ENCODE peak calls at places on chromosomes 2 and 18, in ten cellular contexts. B, E, Z, M, G, N, V, K, X and T are unnamed samples.

GRCh38 chr2:106020821-106021316 is 173.2 kb downstream of the UXS1 start:
- DNase-seq in B (no peak), E (no peak), Z (no peak), M (no peak), G (no peak), N (no peak), V (peak), K (no peak), X (no peak), T (no peak)

GRCh38 chr2:163664610-163665009 is 71.2 kb downstream of the FIGN start:
- DNase-seq in B (no peak), E (no peak), Z (peak), M (no peak), G (peak), N (peak), V (no peak), K (no peak), X (peak), T (no peak)

GRCh38 chr2:203077458-203077857 is 62.8 kb downstream of the NBEAL1 start:
- DNase-seq in B (no peak), E (no peak), Z (peak), M (no peak), G (peak), N (no peak), V (no peak), K (no peak), X (peak), T (no peak)

GRCh38 chr2:54767921-54768320 is 44.5 kb downstream of the EML6 start:
- DNase-seq in B (no peak), E (no peak), Z (peak), M (no peak), G (peak), N (peak), V (no peak), K (no peak), X (peak), T (peak)

GRCh38 chr18:35267161-35267651 is 22.8 kb downstream of the ZSCAN30 start:
- DNase-seq in B (peak), E (no peak), Z (peak), M (no peak), G (peak), N (no peak), V (peak), K (peak), X (no peak), T (no peak)

GRCh38 chr2:48450936-48451602 is 78.9 kb upstream of the STON1 start:
- DNase-seq in B (no peak), E (no peak), Z (no peak), M (no peak), G (peak), N (no peak), V (no peak), K (no peak), X (no peak), T (no peak)

GRCh38 chr2:29215739-29216608 is 100.8 kb downstream of the CLIP4 start:
- DNase-seq in B (no peak), E (no peak), Z (no peak), M (no peak), G (no peak), N (no peak), V (no peak), K (no peak), X (no peak), T (no peak)

GRCh38 chr18:22604986-22605421 is 187.3 kb upstream of the CTAGE1 start:
- DNase-seq in B (no peak), E (no peak), Z (no peak), M (no peak), G (no peak), N (no peak), V (no peak), K (no peak), X (peak), T (no peak)

GRCh38 chr2:64393611-64394010 is 60.4 kb upstream of the LGALSL start:
- DNase-seq in B (no peak), E (no peak), Z (no peak), M (no peak), G (no peak), N (no peak), V (no peak), K (no peak), X (no peak), T (no peak)

GRCh38 chr2:218393750-218394290 is 5.8 kb upstream of the CTDSP1 start:
- DNase-seq in B (no peak), E (no peak), Z (no peak), M (peak), G (no peak), N (no peak), V (no peak), K (no peak), X (no peak), T (no peak)

GRCh38 chr18:44943201-44943881 is 262.7 kb downstream of the SETBP1 start:
- DNase-seq in B (no peak), E (no peak), Z (peak), M (no peak), G (peak), N (no peak), V (peak), K (no peak), X (no peak), T (no peak)

GRCh38 chr2:239715202-239715601 is 309.9 kb downstream of the NDUFA10 start:
- DNase-seq in B (no peak), E (no peak), Z (no peak), M (no peak), G (no peak), N (no peak), V (no peak), K (no peak), X (no peak), T (no peak)

GRCh38 chr2:9753276-9753600 is 90.0 kb upstream of the TAF1B start:
- DNase-seq in B (no peak), E (no peak), Z (peak), M (no peak), G (peak), N (peak), V (peak), K (no peak), X (peak), T (peak)

GRCh38 chr2:173037245-173038106 is 38.2 kb upstream of the MAP3K20 start:
- DNase-seq in B (no peak), E (no peak), Z (peak), M (no peak), G (no peak), N (no peak), V (no peak), K (no peak), X (no peak), T (no peak)

GRCh38 chr2:126674075-126674744 is 18.3 kb downstream of the GYPC start:
- DNase-seq in B (no peak), E (no peak), Z (no peak), M (no peak), G (no peak), N (no peak), V (no peak), K (no peak), X (no peak), T (no peak)

GRCh38 chr2:239184968-239185903 is 215.6 kb downstream of the HDAC4 start:
- DNase-seq in B (peak), E (no peak), Z (no peak), M (no peak), G (no peak), N (no peak), V (no peak), K (no peak), X (no peak), T (no peak)

GRCh38 chr2:179429060-179429471 is 164.4 kb upstream of the SESTD1 start:
- DNase-seq in B (no peak), E (no peak), Z (no peak), M (no peak), G (no peak), N (no peak), V (peak), K (no peak), X (no peak), T (no peak)

GRCh38 chr18:8045890-8046289 is 478.8 kb downstream of the PTPRM start:
- DNase-seq in B (no peak), E (no peak), Z (no peak), M (no peak), G (peak), N (no peak), V (no peak), K (no peak), X (peak), T (no peak)

GRCh38 chr18:8754995-8755955 is 49.9 kb downstream of the MTCL1 start:
- DNase-seq in B (no peak), E (no peak), Z (peak), M (no peak), G (peak), N (no peak), V (no peak), K (peak), X (no peak), T (no peak)

GRCh38 chr18:67282796-67283195 is 233.7 kb downstream of the DSEL start:
- DNase-seq in B (no peak), E (no peak), Z (peak), M (no peak), G (no peak), N (no peak), V (no peak), K (no peak), X (no peak), T (no peak)